ENCODE peak calls at places on chromosomes 12 and 14, in four cellular contexts. A, Z, S and H are unnamed samples.

GRCh38 chr14:55136868-55137785 is 8.1 kb downstream of the LGALS3 start:
- DNase-seq in A (no peak), Z (no peak), S (no peak), H (peak)

GRCh38 chr12:68259318-68259940 is 6.0 kb upstream of the IL22 start:
- DNase-seq in A (no peak), Z (no peak), S (no peak), H (peak)

GRCh38 chr14:23344481-23344880 is 8.2 kb downstream of the SLC22A17 start:
- DNase-seq in A (no peak), Z (no peak), S (no peak), H (no peak)

GRCh38 chr12:510071-510825 is 50.5 kb downstream of the B4GALNT3 start:
- DNase-seq in A (peak), Z (peak), S (no peak), H (no peak)

GRCh38 chr14:53990978-53991377 is 34.4 kb upstream of the BMP4 start:
- DNase-seq in A (no peak), Z (no peak), S (no peak), H (no peak)

GRCh38 chr12:47989666-47990065 is 14.6 kb downstream of the COL2A1 start:
- DNase-seq in A (no peak), Z (no peak), S (no peak), H (no peak)

GRCh38 chr14:77022219-77022852 is 6.2 kb downstream of the IRF2BPL start:
- DNase-seq in A (no peak), Z (no peak), S (no peak), H (no peak)

GRCh38 chr14:68951800-68952540 is 27.1 kb downstream of the ACTN1 start:
- DNase-seq in A (no peak), Z (no peak), S (no peak), H (no peak)

GRCh38 chr12:105273601-105274000 is 37.6 kb upstream of the APPL2 start:
- DNase-seq in A (no peak), Z (no peak), S (no peak), H (no peak)

GRCh38 chr12:9134981-9135628 is 19.4 kb upstream of the A2M start:
- DNase-seq in A (peak), Z (peak), S (no peak), H (no peak)

GRCh38 chr12:481422-481821 is 21.7 kb downstream of the B4GALNT3 start:
- DNase-seq in A (no peak), Z (no peak), S (no peak), H (peak)

GRCh38 chr12:30003321-30003720 is 219.6 kb upstream of the TMTC1 start:
- DNase-seq in A (no peak), Z (no peak), S (no peak), H (no peak)

GRCh38 chr12:56724660-56724988 is 475 bp downstream of the NACA start:
- DNase-seq in A (no peak), Z (no peak), S (peak), H (no peak)

GRCh38 chr14:91573528-91573893 is 63.4 kb upstream of the PPP4R3A start:
- DNase-seq in A (no peak), Z (no peak), S (no peak), H (no peak)

GRCh38 chr12:120190985-120191480 is 3.5 kb downstream of the GCN1 start:
- DNase-seq in A (no peak), Z (no peak), S (no peak), H (no peak)

GRCh38 chr14:24441904-24442239 is 704 bp downstream of the SDR39U1 start:
- DNase-seq in A (no peak), Z (no peak), S (no peak), H (no peak)

GRCh38 chr12:131604146-131604844 is 106.6 kb upstream of the SFSWAP start:
- DNase-seq in A (no peak), Z (no peak), S (no peak), H (no peak)

GRCh38 chr12:131605304-131605829 is 105.5 kb upstream of the SFSWAP start:
- DNase-seq in A (no peak), Z (no peak), S (no peak), H (no peak)

GRCh38 chr12:131606218-131606899 is 104.5 kb upstream of the SFSWAP start:
- DNase-seq in A (no peak), Z (no peak), S (no peak), H (no peak)

GRCh38 chr12:131603106-131604033 is 107.5 kb upstream of the SFSWAP start:
- DNase-seq in A (no peak), Z (no peak), S (no peak), H (no peak)

GRCh38 chr12:131604859-131605258 is 106.0 kb upstream of the SFSWAP start:
- DNase-seq in A (no peak), Z (no peak), S (no peak), H (no peak)
- TF ChIP-seq CTCF in A (no peak), Z (no peak), S (no peak), H (no peak)

GRCh38 chr12:89950421-89950820 is 241.8 kb upstream of the ATP2B1 start:
- DNase-seq in A (no peak), Z (no peak), S (no peak), H (no peak)

GRCh38 chr12:89947437-89948265 is 239.0 kb upstream of the ATP2B1 start:
- DNase-seq in A (peak), Z (no peak), S (no peak), H (peak)

GRCh38 chr12:89951050-89951693 is 242.5 kb upstream of the ATP2B1 start:
- DNase-seq in A (peak), Z (no peak), S (no peak), H (peak)

GRCh38 chr12:89948266-89949175 is 239.9 kb upstream of the ATP2B1 start:
- DNase-seq in A (no peak), Z (no peak), S (no peak), H (no peak)

GRCh38 chr12:89949457-89950195 is 241.0 kb upstream of the ATP2B1 start:
- DNase-seq in A (peak), Z (no peak), S (no peak), H (peak)
- TF ChIP-seq CTCF in A (peak), Z (peak), S (no peak), H (peak)

DNA sequence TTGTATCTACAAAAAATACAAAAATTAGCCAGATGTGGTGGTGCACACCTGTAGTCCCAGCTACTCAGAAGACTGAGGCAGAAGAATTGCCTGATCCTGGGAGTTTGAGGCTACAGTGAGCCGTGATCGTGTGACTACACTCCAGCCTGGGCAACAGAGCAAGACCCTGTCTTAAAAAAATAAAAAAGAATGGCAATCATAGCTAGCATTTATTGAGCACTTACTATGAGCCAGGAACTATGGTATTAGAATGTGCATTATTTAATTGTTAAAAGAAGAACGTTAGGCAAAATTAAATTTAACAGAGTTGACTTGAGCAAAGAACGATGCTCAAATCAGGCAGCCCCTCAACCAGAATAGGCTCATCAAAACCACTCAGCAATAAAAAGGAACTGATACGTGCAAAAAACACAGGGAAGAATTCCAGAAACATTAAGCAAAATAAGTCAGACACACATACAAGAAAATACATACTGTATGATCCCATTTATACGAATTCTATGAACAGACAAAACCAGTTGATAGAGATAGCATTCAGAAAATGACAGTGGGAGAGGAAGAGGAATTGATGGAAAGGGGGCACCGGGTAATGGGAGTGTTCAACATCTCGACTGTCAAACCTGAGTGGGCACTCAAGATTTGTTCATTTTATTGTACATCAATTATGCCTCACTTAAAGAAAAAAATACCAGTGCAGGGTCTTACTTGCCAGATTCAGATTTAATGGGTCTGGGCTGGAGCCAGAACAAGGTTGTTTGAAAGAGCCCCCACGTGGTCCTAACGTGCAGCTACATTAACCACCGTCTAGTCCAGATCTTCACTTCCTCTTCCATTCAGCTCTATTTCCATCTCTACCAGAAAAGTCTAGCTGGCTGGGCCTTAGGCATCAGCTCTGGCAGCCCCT is 8.0 kb downstream of the SCNN1A start:
- DNase-seq in A (peak), Z (peak), S (no peak), H (no peak)
- TF ChIP-seq CTCF in A (no peak), Z (peak), S (peak), H (peak)

GRCh38 chr12:124242529-124243065 is 52.3 kb upstream of the RFLNA start:
- DNase-seq in A (no peak), Z (no peak), S (no peak), H (no peak)

GRCh38 chr12:124241776-124242528 is 52.9 kb upstream of the RFLNA start:
- DNase-seq in A (no peak), Z (no peak), S (no peak), H (no peak)

GRCh38 chr12:124240493-124240892 is 54.4 kb upstream of the RFLNA start:
- DNase-seq in A (peak), Z (no peak), S (no peak), H (no peak)

GRCh38 chr12:124236651-124237050 is 58.2 kb upstream of the RFLNA start:
- DNase-seq in A (no peak), Z (no peak), S (no peak), H (peak)

DNA sequence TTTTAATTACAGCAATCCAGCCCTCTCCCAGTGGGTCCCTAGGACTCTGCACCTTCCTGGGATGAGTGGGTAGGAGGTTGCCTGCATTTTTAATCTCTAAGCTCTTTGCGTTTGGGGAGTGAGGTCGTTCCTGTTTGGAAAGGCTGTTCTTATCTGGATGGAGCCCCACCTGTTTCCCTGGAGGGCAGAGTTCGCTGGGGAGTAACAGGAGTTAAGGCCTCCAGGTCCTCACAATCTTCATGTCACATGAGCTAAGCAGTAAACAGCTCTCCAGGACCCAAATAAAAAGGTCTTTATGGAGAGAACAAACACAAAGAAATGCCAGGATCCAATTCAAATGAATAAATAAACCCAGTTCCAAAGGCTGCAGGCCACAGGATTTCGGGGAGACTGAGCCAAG is 56.0 kb upstream of the RFLNA start:
- DNase-seq in A (no peak), Z (no peak), S (no peak), H (no peak)
- TF ChIP-seq CTCF in A (no peak), Z (no peak), S (no peak), H (no peak)